ENCODE peak calls at places on chromosomes 11 and 22, in eight cellular contexts. Z is CD8-positive, alpha-beta T cell; Y is heart right ventricle; G is fibroblast of lung; X is psoas muscle; P is fibroblast of pulmonary artery; S is CD8-positive, alpha-beta memory T cell; J is GM23338. R is an unnamed sample.

GRCh38 chr22:47593911-47594311 is 831.5 kb downstream of the TBC1D22A start:
- DNase-seq in Z (no peak), Y (no peak), G (no peak), X (no peak), P (no peak), S (no peak), J (no peak), R (no peak)

GRCh38 chr11:35680506-35680905 is 17.9 kb downstream of the TRIM44 start:
- DNase-seq in Z (no peak), Y (no peak), G (no peak), X (no peak), P (no peak), S (no peak), J (no peak), R (no peak)

GRCh38 chr22:28892175-28892731 is 8.9 kb downstream of the ZNRF3 start:
- DNase-seq in Z (no peak), Y (no peak), G (no peak), X (no peak), P (no peak), S (no peak), J (peak), R (no peak)

GRCh38 chr11:68302256-68303054 is 9.9 kb upstream of the LRP5 start:
- DNase-seq in Z (no peak), Y (no peak), G (peak), X (no peak), P (no peak), S (no peak), J (no peak), R (peak)

GRCh38 chr22:45499746-45500145 is 2.9 kb upstream of the FBLN1 start:
- DNase-seq in Z (no peak), Y (peak), G (no peak), X (peak), P (no peak), S (no peak), J (no peak), R (no peak)

GRCh38 chr11:113615098-113615497 is 91.0 kb downstream of the TMPRSS5 start:
- DNase-seq in Z (no peak), Y (no peak), G (no peak), X (no peak), P (no peak), S (no peak), J (peak), R (no peak)

GRCh38 chr11:124763156-124763947 is 1.3 kb upstream of the ESAM start:
- DNase-seq in Z (peak), Y (peak), G (peak), X (peak), P (peak), S (peak), J (peak), R (peak)

GRCh38 chr11:119599864-119600593 is 129.0 kb downstream of the NECTIN1 start:
- DNase-seq in Z (no peak), Y (no peak), G (no peak), X (no peak), P (no peak), S (no peak), J (no peak), R (no peak)

DNA sequence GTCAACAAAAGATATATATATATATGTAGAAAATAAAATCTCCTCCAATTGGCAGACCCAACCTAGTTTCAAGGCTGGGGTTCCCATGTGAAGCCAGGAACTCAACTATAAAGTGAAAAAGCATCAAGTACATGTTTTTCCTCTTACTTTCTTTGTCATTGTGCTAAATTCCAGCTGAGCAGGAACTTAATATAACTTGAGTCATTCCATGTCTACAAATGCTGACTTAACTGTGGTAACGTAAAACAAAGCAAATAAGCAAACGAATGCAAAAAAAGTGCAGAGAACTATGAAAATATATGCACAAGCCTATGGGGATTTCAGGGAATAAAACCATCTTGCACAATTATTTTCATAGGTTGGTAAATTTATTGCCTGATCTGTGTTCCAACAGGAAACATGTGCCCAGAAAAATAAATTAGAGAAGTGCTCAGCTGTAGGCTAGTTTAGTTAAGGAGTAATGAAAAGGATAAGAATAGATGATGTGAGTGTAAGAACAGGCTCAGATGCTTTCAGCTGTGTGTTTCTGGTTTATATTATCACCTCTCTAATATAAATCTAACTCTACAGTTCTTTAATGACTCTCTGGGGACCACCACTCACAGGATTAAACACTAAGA is 1169.3 kb downstream of the LRRC4C start:
- DNase-seq in Z (no peak), Y (no peak), G (peak), X (no peak), P (no peak), S (no peak), J (no peak), R (no peak)
- H3K4me3 ChIP-seq in Z (no peak), Y (peak), G (no peak), X (no peak), P (no peak), S (no peak), J (no peak), R (no peak)

DNA sequence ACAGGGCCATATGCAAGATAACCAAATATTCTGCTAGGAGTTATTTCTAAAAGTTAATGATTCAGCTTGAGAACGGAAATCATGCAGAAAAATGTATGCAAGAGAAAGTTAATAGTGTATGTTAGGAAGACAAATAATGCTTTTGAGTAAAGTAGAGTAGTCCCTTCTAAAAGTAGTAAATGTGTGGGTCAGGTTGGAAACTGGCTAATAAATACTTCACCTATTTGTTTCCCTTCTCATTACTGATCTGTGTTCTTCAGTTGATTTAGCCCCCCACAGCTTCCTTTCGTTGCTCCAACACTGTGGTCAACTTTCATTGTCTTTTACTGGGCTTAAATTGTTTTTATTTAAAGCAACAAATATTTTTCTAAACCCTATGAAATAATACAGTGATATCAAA is 444.2 kb downstream of the CNTN5 start:
- DNase-seq in Z (no peak), Y (no peak), G (no peak), X (no peak), P (no peak), S (no peak), J (no peak), R (no peak)
- H3K4me3 ChIP-seq in Z (no peak), Y (no peak), G (no peak), X (no peak), P (no peak), S (no peak), J (no peak), R (no peak)

DNA sequence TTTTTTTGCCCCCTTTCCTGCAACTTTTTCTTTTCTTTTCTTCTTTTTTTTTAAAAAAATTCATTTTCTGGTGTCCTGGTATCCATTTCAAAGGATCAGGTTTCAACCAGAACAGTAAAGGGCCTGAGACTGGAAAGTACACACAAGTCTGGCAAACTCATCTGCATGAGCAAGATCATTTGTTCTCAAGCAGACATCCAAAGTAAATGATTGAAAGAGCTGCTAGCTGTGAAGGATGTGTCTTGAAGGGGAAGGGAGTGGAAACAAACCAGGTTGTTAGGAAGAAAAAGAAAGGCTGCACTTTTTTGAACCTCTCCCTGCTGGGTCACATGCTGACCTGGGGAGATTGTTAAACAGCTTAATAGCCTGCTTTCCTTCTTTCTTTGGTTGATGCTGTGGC is 5.3 kb downstream of the YAP1 start:
- DNase-seq in Z (no peak), Y (no peak), G (peak), X (no peak), P (peak), S (no peak), J (peak), R (peak)
- H3K4me3 ChIP-seq in Z (no peak), Y (no peak), G (peak), X (no peak), P (no peak), S (no peak), J (peak), R (no peak)

GRCh38 chr11:83191986-83192385 is 1.5 kb upstream of the ANKRD42 start:
- DNase-seq in Z (no peak), Y (no peak), G (no peak), X (no peak), P (no peak), S (no peak), J (no peak), R (no peak)
- H3K4me3 ChIP-seq in Z (peak), Y (peak), G (peak), X (peak), P (peak), S (no peak), J (peak), R (no peak)

DNA sequence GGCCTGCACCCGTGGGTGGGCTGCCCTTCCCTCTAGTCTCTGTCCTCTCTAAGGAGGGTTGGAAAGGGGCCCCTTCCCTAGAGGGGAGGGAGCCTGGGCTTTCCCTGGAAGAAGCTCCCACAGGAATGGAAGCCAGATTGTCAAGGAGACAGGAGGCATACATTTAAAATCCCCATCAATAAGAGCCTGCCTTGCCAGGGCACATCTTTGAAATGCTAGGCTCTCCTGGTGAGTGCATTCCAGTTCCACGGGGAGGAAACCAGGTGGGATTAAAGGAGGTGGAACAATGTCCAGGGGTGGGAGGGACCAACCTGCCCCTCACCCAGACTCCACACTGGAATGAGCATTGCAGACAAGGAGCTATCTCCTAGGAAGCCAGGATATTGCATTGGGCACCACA is 11.2 kb upstream of the TP53I11 start:
- DNase-seq in Z (no peak), Y (no peak), G (no peak), X (no peak), P (no peak), S (no peak), J (no peak), R (no peak)
- H3K4me3 ChIP-seq in Z (no peak), Y (no peak), G (no peak), X (no peak), P (no peak), S (no peak), J (no peak), R (no peak)

GRCh38 chr11:10805741-10806140 is 3.0 kb downstream of the EIF4G2 start:
- DNase-seq in Z (no peak), Y (no peak), G (no peak), X (no peak), P (no peak), S (no peak), J (no peak), R (no peak)
- H3K4me3 ChIP-seq in Z (no peak), Y (peak), G (peak), X (peak), P (peak), S (peak), J (peak), R (no peak)

GRCh38 chr22:36369004-36369921 is 18.5 kb downstream of the MYH9 start:
- DNase-seq in Z (peak), Y (no peak), G (no peak), X (no peak), P (no peak), S (no peak), J (no peak), R (no peak)

GRCh38 chr22:36367066-36367465 is 20.7 kb downstream of the MYH9 start:
- DNase-seq in Z (no peak), Y (no peak), G (no peak), X (no peak), P (no peak), S (no peak), J (no peak), R (no peak)

GRCh38 chr22:36366291-36366708 is 21.5 kb downstream of the MYH9 start:
- DNase-seq in Z (peak), Y (no peak), G (peak), X (no peak), P (no peak), S (no peak), J (no peak), R (peak)

GRCh38 chr22:36368359-36368983 is 19.3 kb downstream of the MYH9 start:
- DNase-seq in Z (no peak), Y (no peak), G (peak), X (no peak), P (peak), S (no peak), J (peak), R (peak)

GRCh38 chr22:36367479-36367878 is 20.3 kb downstream of the MYH9 start:
- DNase-seq in Z (no peak), Y (no peak), G (no peak), X (no peak), P (no peak), S (no peak), J (no peak), R (no peak)
- H3K4me3 ChIP-seq in Z (peak), Y (peak), G (peak), X (peak), P (no peak), S (peak), J (no peak), R (no peak)

GRCh38 chr11:19382131-19382611 is 141.4 kb upstream of the E2F8 start:
- DNase-seq in Z (no peak), Y (no peak), G (no peak), X (no peak), P (peak), S (no peak), J (no peak), R (peak)
- H3K4me3 ChIP-seq in Z (no peak), Y (no peak), G (peak), X (no peak), P (peak), S (no peak), J (no peak), R (no peak)

DNA sequence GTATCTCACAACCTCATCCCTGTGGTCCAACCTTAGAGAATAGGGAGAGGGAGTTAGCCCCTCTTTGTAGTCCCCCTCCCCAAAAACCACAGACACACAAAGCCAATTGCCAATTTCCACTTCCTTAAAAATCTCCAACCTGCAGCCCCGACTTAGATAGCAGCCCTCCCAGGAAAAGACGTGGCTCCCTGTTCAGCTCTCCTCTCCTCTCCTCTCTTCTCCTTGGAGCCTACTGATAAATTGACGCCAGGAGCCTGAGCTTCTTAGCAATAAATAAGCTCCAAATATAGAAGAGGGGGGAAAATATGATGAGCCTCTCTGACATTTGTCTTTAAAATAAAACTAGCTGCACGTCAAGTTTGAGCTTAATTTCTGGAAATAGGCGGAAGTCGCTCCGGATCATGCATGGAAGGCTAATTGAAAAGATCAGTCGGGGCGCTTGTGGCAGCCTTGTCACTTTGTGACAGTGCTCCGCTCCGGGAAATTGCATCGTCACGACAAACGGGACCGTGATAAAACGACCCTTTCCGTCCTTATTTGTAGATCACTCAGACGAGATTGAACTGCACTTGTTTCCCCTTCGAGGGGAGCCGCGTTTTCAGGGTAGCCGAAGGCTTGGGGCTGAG is 7.2 kb downstream of the PAX6 start:
- DNase-seq in Z (no peak), Y (no peak), G (peak), X (no peak), P (no peak), S (no peak), J (peak), R (no peak)
- H3K4me3 ChIP-seq in Z (no peak), Y (peak), G (no peak), X (peak), P (no peak), S (no peak), J (peak), R (no peak)

GRCh38 chr11:64342869-64343739 is 3.1 kb downstream of the CCDC88B start:
- DNase-seq in Z (no peak), Y (no peak), G (no peak), X (no peak), P (no peak), S (no peak), J (no peak), R (no peak)
- H3K4me3 ChIP-seq in Z (no peak), Y (peak), G (no peak), X (peak), P (peak), S (no peak), J (peak), R (peak)

R was measured in fibroblast of villous mesenchyme.